ENCODE peak calls at places on chromosomes 2 and 18, in six cellular contexts. One of them, this sample, is unnamed. For H3K9me3 and H3K4me1, the result is how much of the 10 kb centered on the place peaks cover.

GRCh38 chr2:14557111-14557510 is 75.4 kb upstream of the LRATD1 start:
- DNase-seq in GM23248: no peak
- DNase-seq in Karpas-422: no peak
- DNase-seq in neuronal stem cell: no peak
- DNase-seq in transverse colon: no peak
- DNase-seq in heart right ventricle: no peak
- DNase-seq in this sample: no peak

GRCh38 chr2:26245231-26245732 is 543 bp downstream of the HADHB start:
- DNase-seq in heart right ventricle: no peak
- DNase-seq in Karpas-422: peak
- DNase-seq in neuronal stem cell: peak
- DNase-seq in transverse colon: peak
- DNase-seq in GM23248: peak
- DNase-seq in this sample: no peak

GRCh38 chr2:74927617-74928016 is 30.8 kb upstream of the POLE4 start:
- DNase-seq in transverse colon: no peak
- DNase-seq in Karpas-422: no peak
- DNase-seq in heart right ventricle: no peak
- DNase-seq in GM23248: no peak
- DNase-seq in neuronal stem cell: no peak
- DNase-seq in this sample: no peak

GRCh38 chr18:50286391-50287027 is 983 bp downstream of the CXXC1 start:
- DNase-seq in neuronal stem cell: no peak
- DNase-seq in GM23248: peak
- DNase-seq in heart right ventricle: peak
- DNase-seq in Karpas-422: no peak
- DNase-seq in transverse colon: peak
- DNase-seq in this sample: peak

GRCh38 chr2:240229603-240230423 is 89.4 kb upstream of the OTOS start:
- DNase-seq in neuronal stem cell: no peak
- DNase-seq in GM23248: peak
- DNase-seq in heart right ventricle: no peak
- DNase-seq in Karpas-422: no peak
- DNase-seq in transverse colon: no peak
- DNase-seq in this sample: no peak

GRCh38 chr18:40371673-40372072 is 1583.4 kb upstream of the PIK3C3 start:
- DNase-seq in neuronal stem cell: no peak
- DNase-seq in heart right ventricle: no peak
- DNase-seq in transverse colon: no peak
- DNase-seq in Karpas-422: no peak
- DNase-seq in GM23248: peak
- DNase-seq in this sample: no peak

GRCh38 chr18:74276609-74277008 is 15.2 kb downstream of the CYB5A start:
- DNase-seq in transverse colon: no peak
- DNase-seq in neuronal stem cell: no peak
- DNase-seq in heart right ventricle: no peak
- DNase-seq in GM23248: no peak
- DNase-seq in Karpas-422: no peak
- DNase-seq in this sample: no peak

GRCh38 chr2:100283724-100284501 is 38.4 kb downstream of the LONRF2 start:
- DNase-seq in GM23248: no peak
- DNase-seq in heart right ventricle: no peak
- DNase-seq in Karpas-422: no peak
- DNase-seq in neuronal stem cell: no peak
- DNase-seq in transverse colon: no peak
- DNase-seq in this sample: no peak

GRCh38 chr2:198097628-198098027 is 293.2 kb downstream of the PLCL1 start:
- DNase-seq in heart right ventricle: no peak
- DNase-seq in neuronal stem cell: no peak
- DNase-seq in transverse colon: no peak
- DNase-seq in GM23248: no peak
- DNase-seq in Karpas-422: no peak
- DNase-seq in this sample: no peak

GRCh38 chr18:2900742-2901404 is 54.1 kb downstream of the EMILIN2 start:
- DNase-seq in neuronal stem cell: no peak
- DNase-seq in Karpas-422: no peak
- DNase-seq in GM23248: no peak
- DNase-seq in transverse colon: no peak
- DNase-seq in heart right ventricle: no peak
- DNase-seq in this sample: no peak

GRCh38 chr18:6236258-6236657 is 178.5 kb downstream of the L3MBTL4 start:
- DNase-seq in transverse colon: no peak
- DNase-seq in heart right ventricle: no peak
- DNase-seq in GM23248: no peak
- DNase-seq in Karpas-422: no peak
- DNase-seq in neuronal stem cell: no peak
- DNase-seq in this sample: no peak

GRCh38 chr18:34158881-34159690 is 65.6 kb downstream of the NOL4 start:
- DNase-seq in heart right ventricle: peak
- DNase-seq in Karpas-422: no peak
- DNase-seq in neuronal stem cell: peak
- DNase-seq in GM23248: peak
- DNase-seq in transverse colon: no peak
- DNase-seq in this sample: peak

GRCh38 chr2:27264253-27264752 is 1.5 kb upstream of the SLC30A3 start:
- DNase-seq in Karpas-422: no peak
- DNase-seq in heart right ventricle: no peak
- DNase-seq in neuronal stem cell: no peak
- DNase-seq in GM23248: no peak
- DNase-seq in transverse colon: no peak
- DNase-seq in this sample: no peak

GRCh38 chr2:165283342-165283741 is 44.1 kb downstream of the SCN2A start:
- DNase-seq in Karpas-422: peak
- DNase-seq in neuronal stem cell: no peak
- DNase-seq in transverse colon: no peak
- DNase-seq in heart right ventricle: no peak
- DNase-seq in GM23248: no peak
- DNase-seq in this sample: no peak

GRCh38 chr2:165277860-165278656 is 38.8 kb downstream of the SCN2A start:
- DNase-seq in transverse colon: no peak
- DNase-seq in GM23248: no peak
- DNase-seq in neuronal stem cell: no peak
- DNase-seq in heart right ventricle: no peak
- DNase-seq in Karpas-422: no peak
- DNase-seq in this sample: no peak

GRCh38 chr2:165281387-165281786 is 42.2 kb downstream of the SCN2A start:
- DNase-seq in neuronal stem cell: no peak
- DNase-seq in heart right ventricle: no peak
- DNase-seq in GM23248: peak
- DNase-seq in Karpas-422: no peak
- DNase-seq in transverse colon: no peak
- DNase-seq in this sample: no peak

GRCh38 chr2:165277295-165277694 is 38.1 kb downstream of the SCN2A start:
- DNase-seq in neuronal stem cell: no peak
- DNase-seq in heart right ventricle: no peak
- DNase-seq in GM23248: peak
- DNase-seq in transverse colon: no peak
- DNase-seq in Karpas-422: no peak
- DNase-seq in this sample: no peak

GRCh38 chr2:165280356-165280755 is 41.1 kb downstream of the SCN2A start:
- DNase-seq in Karpas-422: no peak
- DNase-seq in neuronal stem cell: no peak
- DNase-seq in heart right ventricle: no peak
- DNase-seq in GM23248: no peak
- DNase-seq in transverse colon: no peak
- DNase-seq in this sample: no peak
- H3K27ac ChIP-seq in Karpas-422: no peak
- H3K27ac ChIP-seq in neuronal stem cell: no peak
- H3K27ac ChIP-seq in heart right ventricle: no peak
- H3K27ac ChIP-seq in GM23248: no peak
- H3K27ac ChIP-seq in transverse colon: no peak
- H3K27ac ChIP-seq in this sample: no peak

GRCh38 chr18:80050797-80051196 is 16.6 kb downstream of the RBFA start:
- DNase-seq in neuronal stem cell: no peak
- DNase-seq in GM23248: no peak
- DNase-seq in heart right ventricle: no peak
- DNase-seq in transverse colon: no peak
- DNase-seq in Karpas-422: no peak
- DNase-seq in this sample: no peak
- H3K9me3 ChIP-seq in neuronal stem cell: under half
- H3K9me3 ChIP-seq in GM23248: under half
- H3K9me3 ChIP-seq in heart right ventricle: under half
- H3K9me3 ChIP-seq in transverse colon: under half
- H3K9me3 ChIP-seq in Karpas-422: under half
- H3K9me3 ChIP-seq in this sample: under half

GRCh38 chr2:233476651-233477547 is 89.7 kb downstream of the USP40 start:
- DNase-seq in Karpas-422: no peak
- DNase-seq in transverse colon: no peak
- DNase-seq in heart right ventricle: no peak
- DNase-seq in neuronal stem cell: no peak
- DNase-seq in GM23248: no peak
- DNase-seq in this sample: no peak
- H3K4me1 ChIP-seq in Karpas-422: under half
- H3K4me1 ChIP-seq in transverse colon: under half
- H3K4me1 ChIP-seq in heart right ventricle: under half
- H3K4me1 ChIP-seq in neuronal stem cell: under half
- H3K4me1 ChIP-seq in GM23248: under half
- H3K4me1 ChIP-seq in this sample: under half

DNA sequence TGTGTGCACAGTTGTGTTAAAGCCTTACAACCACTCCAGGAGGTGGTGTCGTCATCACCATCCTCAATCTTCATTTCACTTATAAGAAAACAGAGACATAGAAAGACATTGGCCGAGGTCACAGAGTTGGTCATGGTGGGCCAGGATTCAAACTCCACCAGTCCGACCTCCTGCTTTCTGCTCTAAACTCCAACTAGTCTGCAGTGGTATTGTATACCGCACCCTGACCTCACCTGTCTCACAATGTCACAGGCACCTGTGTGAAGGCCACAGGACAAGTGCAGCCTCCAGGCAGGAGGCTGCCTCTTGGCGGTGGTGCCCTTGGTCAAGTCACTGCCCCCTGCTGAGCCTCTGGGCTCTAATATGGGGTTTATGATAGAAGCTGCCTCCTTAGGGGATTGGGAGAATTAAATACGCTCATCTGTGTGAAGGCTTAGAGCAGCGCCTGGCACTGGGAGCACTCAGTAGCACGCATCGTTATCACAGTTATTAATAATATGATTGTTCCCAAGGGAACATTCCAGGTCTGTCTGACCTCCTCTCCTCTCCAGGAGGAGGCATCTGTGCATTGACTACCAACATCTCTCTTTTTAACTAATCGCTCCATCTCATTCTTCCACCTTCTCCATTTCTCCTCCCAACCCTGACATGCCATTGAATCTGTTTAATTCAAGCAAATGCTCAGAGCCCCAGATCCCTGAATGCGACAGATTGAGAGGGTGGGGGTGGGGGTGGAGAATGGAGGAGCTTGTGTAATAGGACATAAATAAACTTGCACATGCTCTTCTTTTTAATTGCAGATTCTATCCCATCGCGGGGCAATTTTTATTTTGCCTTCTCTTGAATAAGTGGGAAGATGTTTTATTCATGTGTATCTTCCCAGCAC is 112.7 kb downstream of the MCFD2 start:
- DNase-seq in Karpas-422: no peak
- DNase-seq in transverse colon: no peak
- DNase-seq in neuronal stem cell: no peak
- DNase-seq in heart right ventricle: no peak
- DNase-seq in GM23248: peak
- DNase-seq in this sample: peak
- H3K27ac ChIP-seq in Karpas-422: no peak
- H3K27ac ChIP-seq in transverse colon: no peak
- H3K27ac ChIP-seq in neuronal stem cell: no peak
- H3K27ac ChIP-seq in heart right ventricle: peak
- H3K27ac ChIP-seq in GM23248: peak
- H3K27ac ChIP-seq in this sample: peak

GRCh38 chr2:102145107-102145506 is 2.6 kb downstream of the IL1R1 start:
- DNase-seq in GM23248: no peak
- DNase-seq in transverse colon: no peak
- DNase-seq in heart right ventricle: no peak
- DNase-seq in neuronal stem cell: no peak
- DNase-seq in Karpas-422: no peak
- DNase-seq in this sample: no peak
- H3K9me3 ChIP-seq in GM23248: under half
- H3K9me3 ChIP-seq in transverse colon: under half
- H3K9me3 ChIP-seq in heart right ventricle: under half
- H3K9me3 ChIP-seq in neuronal stem cell: under half
- H3K9me3 ChIP-seq in Karpas-422: under half
- H3K9me3 ChIP-seq in this sample: under half

GRCh38 chr2:60512641-60513040 is 40.8 kb downstream of the BCL11A start:
- DNase-seq in GM23248: no peak
- DNase-seq in transverse colon: no peak
- DNase-seq in neuronal stem cell: no peak
- DNase-seq in heart right ventricle: no peak
- DNase-seq in Karpas-422: no peak
- DNase-seq in this sample: peak
- H3K4me1 ChIP-seq in GM23248: under half
- H3K4me1 ChIP-seq in transverse colon: half or more
- H3K4me1 ChIP-seq in neuronal stem cell: under half
- H3K4me1 ChIP-seq in heart right ventricle: under half
- H3K4me1 ChIP-seq in Karpas-422: half or more
- H3K4me1 ChIP-seq in this sample: under half

GRCh38 chr18:12028674-12029073 is 47.4 kb downstream of the IMPA2 start:
- DNase-seq in transverse colon: no peak
- DNase-seq in Karpas-422: no peak
- DNase-seq in GM23248: no peak
- DNase-seq in neuronal stem cell: no peak
- DNase-seq in heart right ventricle: no peak
- DNase-seq in this sample: no peak

GRCh38 chr18:12027046-12027445 is 45.7 kb downstream of the IMPA2 start:
- DNase-seq in GM23248: no peak
- DNase-seq in transverse colon: no peak
- DNase-seq in heart right ventricle: peak
- DNase-seq in Karpas-422: no peak
- DNase-seq in neuronal stem cell: no peak
- DNase-seq in this sample: no peak

GRCh38 chr18:12027480-12027879 is 46.2 kb downstream of the IMPA2 start:
- DNase-seq in transverse colon: no peak
- DNase-seq in neuronal stem cell: no peak
- DNase-seq in Karpas-422: no peak
- DNase-seq in heart right ventricle: no peak
- DNase-seq in GM23248: no peak
- DNase-seq in this sample: no peak

GRCh38 chr18:12026562-12026961 is 45.3 kb downstream of the IMPA2 start:
- DNase-seq in neuronal stem cell: no peak
- DNase-seq in GM23248: no peak
- DNase-seq in heart right ventricle: no peak
- DNase-seq in transverse colon: no peak
- DNase-seq in Karpas-422: no peak
- DNase-seq in this sample: no peak

DNA sequence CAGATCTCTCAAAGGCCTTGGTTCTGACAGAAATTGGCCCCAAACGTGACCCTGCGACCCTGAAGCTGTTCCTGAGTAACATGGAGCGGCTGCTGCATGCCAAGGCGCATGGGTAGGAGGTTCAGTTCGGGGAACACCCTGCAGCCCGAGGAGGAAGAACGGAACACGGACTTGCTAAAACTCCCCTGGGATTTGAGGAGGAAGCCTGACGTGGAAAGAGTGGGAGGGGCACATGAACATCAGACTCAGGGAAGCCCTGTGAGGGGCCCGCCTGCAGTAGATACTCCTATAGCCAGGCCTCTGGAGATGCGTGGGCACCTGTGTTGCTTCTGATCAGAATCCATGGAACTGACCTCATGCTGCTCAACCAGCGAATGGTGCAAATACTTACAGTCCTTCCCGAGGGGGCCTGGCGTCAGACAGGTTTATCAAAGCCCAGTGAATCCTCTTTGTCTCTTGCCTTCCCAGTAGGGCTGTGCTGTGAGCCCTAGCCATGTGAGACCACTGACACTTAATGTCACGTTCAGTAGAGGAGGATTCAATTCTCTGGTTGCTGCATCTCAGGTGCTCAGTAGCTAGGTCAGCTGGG is 46.8 kb downstream of the IMPA2 start:
- DNase-seq in transverse colon: no peak
- DNase-seq in neuronal stem cell: no peak
- DNase-seq in Karpas-422: no peak
- DNase-seq in GM23248: no peak
- DNase-seq in heart right ventricle: peak
- DNase-seq in this sample: no peak
- H3K27ac ChIP-seq in transverse colon: no peak
- H3K27ac ChIP-seq in neuronal stem cell: no peak
- H3K27ac ChIP-seq in Karpas-422: no peak
- H3K27ac ChIP-seq in GM23248: no peak
- H3K27ac ChIP-seq in heart right ventricle: no peak
- H3K27ac ChIP-seq in this sample: no peak

This sample was measured in SJSA1.